ENCODE peak calls at places on chromosome 9, in four cellular contexts. One of them, this sample, is unnamed.
A peak's percentile ranks its signal among the peaks of the same experiment; 100 is the strongest.

GRCh38 chr9:101625871-101626270 is 31.1 kb upstream of the PPP3R2 start:
- DNase-seq in IMR-90: peak; percentile 3
- DNase-seq in K562: no peak
- DNase-seq in endothelial cell of umbilical vein: no peak
- DNase-seq in this sample: no peak

GRCh38 chr9:34592895-34593601 is 3.5 kb upstream of the CNTFR start:
- DNase-seq in IMR-90: no peak
- DNase-seq in K562: no peak
- DNase-seq in endothelial cell of umbilical vein: no peak
- DNase-seq in this sample: no peak

GRCh38 chr9:5072871-5073270 is 87.8 kb downstream of the JAK2 start:
- DNase-seq in IMR-90: no peak
- DNase-seq in K562: no peak
- DNase-seq in endothelial cell of umbilical vein: no peak
- DNase-seq in this sample: no peak

GRCh38 chr9:91119147-91119546 is 242.6 kb downstream of the AUH start:
- DNase-seq in IMR-90: peak; percentile 77
- DNase-seq in K562: no peak
- DNase-seq in endothelial cell of umbilical vein: no peak
- DNase-seq in this sample: peak; percentile 63

GRCh38 chr9:123957168-123957721 is 27.3 kb upstream of the DENND1A start:
- DNase-seq in IMR-90: no peak
- DNase-seq in K562: no peak
- DNase-seq in endothelial cell of umbilical vein: no peak
- DNase-seq in this sample: no peak

GRCh38 chr9:111715471-111715870 is 54.1 kb downstream of the GNG10 start:
- DNase-seq in IMR-90: peak; percentile 1
- DNase-seq in K562: no peak
- DNase-seq in endothelial cell of umbilical vein: no peak
- DNase-seq in this sample: no peak

GRCh38 chr9:132755096-132755495 is 84.8 kb downstream of the GTF3C4 start:
- DNase-seq in IMR-90: no peak
- DNase-seq in K562: no peak
- DNase-seq in endothelial cell of umbilical vein: no peak
- DNase-seq in this sample: no peak

GRCh38 chr9:130030821-130031481 is 12.0 kb downstream of the FNBP1 start:
- DNase-seq in IMR-90: no peak
- DNase-seq in K562: no peak
- DNase-seq in endothelial cell of umbilical vein: no peak
- DNase-seq in this sample: no peak

GRCh38 chr9:128554155-128554862 is 1.9 kb downstream of the SPTAN1 start:
- DNase-seq in IMR-90: peak; percentile 93
- DNase-seq in K562: peak; percentile 54
- DNase-seq in endothelial cell of umbilical vein: peak; percentile 64
- DNase-seq in this sample: no peak

DNA sequence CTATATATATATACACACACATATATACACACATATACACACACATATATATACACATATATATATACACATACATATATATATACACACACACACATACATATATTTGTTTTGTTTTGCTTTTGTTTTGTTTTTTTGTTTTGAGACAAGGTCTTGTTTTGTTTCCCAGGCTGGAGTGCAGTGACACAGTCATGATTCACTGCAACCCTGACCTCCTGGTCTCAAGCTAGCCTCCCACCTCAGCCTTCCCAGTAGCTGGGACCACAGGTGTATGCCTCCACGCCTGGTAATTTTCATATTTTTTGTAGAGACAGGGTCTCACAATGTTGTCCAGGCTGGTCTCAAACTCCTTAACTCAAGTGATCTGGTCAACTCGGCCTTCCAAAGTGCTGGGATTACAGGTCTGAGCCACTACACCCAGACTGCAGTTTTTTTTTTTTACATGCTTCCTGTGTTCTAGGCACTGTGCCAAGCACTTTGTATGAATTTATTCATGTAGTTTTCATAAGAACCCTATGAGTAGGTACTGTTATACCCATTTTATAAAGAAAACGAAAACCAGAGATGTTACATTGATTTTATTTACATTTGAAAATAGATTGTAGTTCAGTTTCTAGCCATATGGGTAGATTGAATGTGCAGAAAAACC is 120.7 kb downstream of the PBX3 start:
- DNase-seq in IMR-90: peak; percentile 44
- DNase-seq in K562: no peak
- DNase-seq in endothelial cell of umbilical vein: peak; percentile 83
- DNase-seq in this sample: no peak
- H3K9me1 ChIP-seq in IMR-90: peaks cover 8% of the 10 kb centered on the region
- H3K9me1 ChIP-seq in K562: no peaks in the 10 kb centered on the region
- H3K9me1 ChIP-seq in endothelial cell of umbilical vein: no peaks in the 10 kb centered on the region
- H3K9me1 ChIP-seq in this sample: no peaks in the 10 kb centered on the region

GRCh38 chr9:94586814-94587213 is 6.8 kb downstream of the FBP2 start:
- DNase-seq in IMR-90: peak; percentile 36
- DNase-seq in K562: no peak
- DNase-seq in endothelial cell of umbilical vein: no peak
- DNase-seq in this sample: no peak

GRCh38 chr9:94584555-94584954 is 9.1 kb downstream of the FBP2 start:
- DNase-seq in IMR-90: no peak
- DNase-seq in K562: no peak
- DNase-seq in endothelial cell of umbilical vein: no peak
- DNase-seq in this sample: no peak

GRCh38 chr9:94588681-94589080 is 4.9 kb downstream of the FBP2 start:
- DNase-seq in IMR-90: no peak
- DNase-seq in K562: no peak
- DNase-seq in endothelial cell of umbilical vein: no peak
- DNase-seq in this sample: no peak

GRCh38 chr9:94581711-94582110 is 11.9 kb downstream of the FBP2 start:
- DNase-seq in IMR-90: no peak
- DNase-seq in K562: no peak
- DNase-seq in endothelial cell of umbilical vein: no peak
- DNase-seq in this sample: no peak

DNA sequence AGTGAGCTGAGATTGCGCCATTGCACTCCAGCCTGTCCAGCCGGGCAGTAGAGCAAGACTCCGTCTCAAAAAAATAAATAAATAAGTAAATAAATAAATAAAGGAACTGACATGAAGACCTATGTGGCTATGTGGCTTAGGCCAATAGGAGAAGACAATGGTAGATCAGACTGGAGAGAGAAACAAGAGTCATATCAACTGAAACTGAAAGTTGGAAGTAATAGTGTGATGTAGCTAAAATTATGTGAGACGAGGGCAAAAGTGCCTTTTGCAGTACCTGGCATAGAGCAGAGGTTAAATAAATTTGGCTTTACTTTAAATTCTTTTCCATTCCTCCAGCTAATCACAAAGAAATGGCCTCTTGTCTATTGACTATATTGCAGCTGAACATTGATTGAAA is 7.3 kb downstream of the FBP2 start:
- DNase-seq in IMR-90: no peak
- DNase-seq in K562: no peak
- DNase-seq in endothelial cell of umbilical vein: no peak
- DNase-seq in this sample: no peak
- H3K9me1 ChIP-seq in IMR-90: no peaks in the 10 kb centered on the region
- H3K9me1 ChIP-seq in K562: no peaks in the 10 kb centered on the region
- H3K9me1 ChIP-seq in endothelial cell of umbilical vein: no peaks in the 10 kb centered on the region
- H3K9me1 ChIP-seq in this sample: no peaks in the 10 kb centered on the region

DNA sequence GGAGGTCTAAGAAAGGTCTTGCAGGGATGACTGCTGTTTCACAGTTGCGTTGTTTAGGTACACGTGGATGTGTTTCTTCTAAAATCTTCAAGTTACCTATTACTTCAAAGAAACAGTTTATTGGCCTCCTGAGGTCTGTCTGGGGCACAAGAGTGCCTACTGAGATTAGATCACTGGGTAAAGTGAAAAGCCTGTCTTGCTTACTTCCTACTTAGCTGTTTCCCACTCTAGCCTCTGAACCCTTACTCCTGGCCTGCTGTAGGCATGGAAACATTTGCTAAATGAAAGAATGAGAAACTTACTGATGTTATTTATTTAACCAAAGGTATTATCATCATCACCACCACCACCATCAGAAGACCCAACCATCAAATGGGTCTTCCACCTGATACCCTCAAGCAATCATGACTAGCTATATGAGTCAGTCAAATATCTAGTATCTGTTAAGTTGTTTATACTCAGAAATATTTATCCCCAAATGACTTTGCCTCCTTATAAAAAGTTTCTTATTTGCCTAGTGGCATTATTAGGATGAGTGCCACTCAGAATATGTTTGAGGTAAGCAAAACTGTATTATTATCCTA is 92.5 kb downstream of the ELAVL2 start:
- DNase-seq in IMR-90: no peak
- DNase-seq in K562: no peak
- DNase-seq in endothelial cell of umbilical vein: no peak
- DNase-seq in this sample: no peak
- H3K9me1 ChIP-seq in IMR-90: no peaks in the 10 kb centered on the region
- H3K9me1 ChIP-seq in K562: no peaks in the 10 kb centered on the region
- H3K9me1 ChIP-seq in endothelial cell of umbilical vein: no peaks in the 10 kb centered on the region
- H3K9me1 ChIP-seq in this sample: no peaks in the 10 kb centered on the region

GRCh38 chr9:84238652-84239051 is 101.9 kb downstream of the SLC28A3 start:
- DNase-seq in IMR-90: no peak
- DNase-seq in K562: peak; percentile 6
- DNase-seq in endothelial cell of umbilical vein: no peak
- DNase-seq in this sample: peak; percentile 13
- H3K9me1 ChIP-seq in IMR-90: no peaks in the 10 kb centered on the region
- H3K9me1 ChIP-seq in K562: no peaks in the 10 kb centered on the region
- H3K9me1 ChIP-seq in endothelial cell of umbilical vein: no peaks in the 10 kb centered on the region
- H3K9me1 ChIP-seq in this sample: no peaks in the 10 kb centered on the region

GRCh38 chr9:86601697-86602096 is 247.5 kb upstream of the TUT7 start:
- DNase-seq in IMR-90: peak; percentile 50
- DNase-seq in K562: no peak
- DNase-seq in endothelial cell of umbilical vein: no peak
- DNase-seq in this sample: no peak

GRCh38 chr9:86600291-86600690 is 246.1 kb upstream of the TUT7 start:
- DNase-seq in IMR-90: peak; percentile 58
- DNase-seq in K562: no peak
- DNase-seq in endothelial cell of umbilical vein: no peak
- DNase-seq in this sample: peak; percentile 62

GRCh38 chr9:86599565-86599964 is 245.4 kb upstream of the TUT7 start:
- DNase-seq in IMR-90: no peak
- DNase-seq in K562: no peak
- DNase-seq in endothelial cell of umbilical vein: no peak
- DNase-seq in this sample: no peak

GRCh38 chr9:86602715-86603114 is 248.5 kb upstream of the TUT7 start:
- DNase-seq in IMR-90: no peak
- DNase-seq in K562: no peak
- DNase-seq in endothelial cell of umbilical vein: no peak
- DNase-seq in this sample: no peak

GRCh38 chr9:86600977-86601376 is 246.8 kb upstream of the TUT7 start:
- DNase-seq in IMR-90: no peak
- DNase-seq in K562: no peak
- DNase-seq in endothelial cell of umbilical vein: no peak
- DNase-seq in this sample: no peak
- H3K9me1 ChIP-seq in IMR-90: no peaks in the 10 kb centered on the region
- H3K9me1 ChIP-seq in K562: no peaks in the 10 kb centered on the region
- H3K9me1 ChIP-seq in endothelial cell of umbilical vein: no peaks in the 10 kb centered on the region
- H3K9me1 ChIP-seq in this sample: no peaks in the 10 kb centered on the region

GRCh38 chr9:134539613-134540012 is 102.0 kb upstream of the COL5A1 start:
- DNase-seq in IMR-90: peak; percentile 20
- DNase-seq in K562: no peak
- DNase-seq in endothelial cell of umbilical vein: no peak
- DNase-seq in this sample: no peak
- H3K9me1 ChIP-seq in IMR-90: peaks cover 11% of the 10 kb centered on the region
- H3K9me1 ChIP-seq in K562: no peaks in the 10 kb centered on the region
- H3K9me1 ChIP-seq in endothelial cell of umbilical vein: no peaks in the 10 kb centered on the region
- H3K9me1 ChIP-seq in this sample: no peaks in the 10 kb centered on the region

DNA sequence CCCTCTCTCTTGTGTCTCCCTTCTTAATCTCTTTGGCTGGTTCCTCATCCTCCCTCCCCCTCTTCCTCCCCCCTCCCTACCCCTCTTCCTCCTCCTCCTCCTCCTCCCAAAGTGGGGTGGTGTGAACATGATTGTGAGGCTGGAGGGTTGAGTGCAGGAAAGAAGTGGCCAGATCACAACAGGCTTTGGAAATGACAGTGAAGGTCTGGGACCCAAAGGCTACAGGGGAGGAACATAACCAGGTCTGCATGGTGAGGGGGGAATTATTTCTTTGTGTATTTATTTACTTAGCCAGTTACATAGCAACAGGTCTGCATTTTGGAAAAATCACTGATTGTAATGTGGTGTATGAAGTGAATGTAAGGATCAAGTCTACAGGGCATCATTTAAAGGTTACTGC is 27.9 kb upstream of the ECM2 start:
- DNase-seq in IMR-90: no peak
- DNase-seq in K562: no peak
- DNase-seq in endothelial cell of umbilical vein: no peak
- DNase-seq in this sample: no peak
- H3K9me1 ChIP-seq in IMR-90: peaks cover 5% of the 10 kb centered on the region
- H3K9me1 ChIP-seq in K562: no peaks in the 10 kb centered on the region
- H3K9me1 ChIP-seq in endothelial cell of umbilical vein: no peaks in the 10 kb centered on the region
- H3K9me1 ChIP-seq in this sample: no peaks in the 10 kb centered on the region

GRCh38 chr9:127170652-127171051 is 48.2 kb upstream of the ANGPTL2 start:
- DNase-seq in IMR-90: no peak
- DNase-seq in K562: no peak
- DNase-seq in endothelial cell of umbilical vein: no peak
- DNase-seq in this sample: no peak
- H3K9me1 ChIP-seq in IMR-90: peaks cover 3% of the 10 kb centered on the region
- H3K9me1 ChIP-seq in K562: no peaks in the 10 kb centered on the region
- H3K9me1 ChIP-seq in endothelial cell of umbilical vein: no peaks in the 10 kb centered on the region
- H3K9me1 ChIP-seq in this sample: no peaks in the 10 kb centered on the region

DNA sequence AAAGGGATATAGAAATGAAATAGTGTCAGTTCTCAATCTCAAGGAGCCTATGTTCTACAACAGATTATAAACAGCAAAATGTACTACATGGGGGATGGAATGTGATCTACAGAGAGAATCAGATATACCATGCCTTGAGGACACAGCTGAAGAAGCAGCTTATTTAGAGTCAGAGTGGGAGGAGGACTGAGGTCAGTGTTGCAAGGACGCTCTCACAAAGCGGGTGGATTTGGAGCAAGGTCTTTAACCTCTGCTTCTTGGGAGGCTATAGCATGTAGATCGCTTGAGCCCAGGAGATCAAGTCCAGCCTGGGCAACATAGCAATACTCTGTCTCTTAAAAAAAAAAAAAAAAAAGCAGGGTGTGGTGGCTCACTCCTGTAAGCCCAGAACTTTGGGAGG is 32.8 kb upstream of the PLIN2 start:
- DNase-seq in IMR-90: no peak
- DNase-seq in K562: no peak
- DNase-seq in endothelial cell of umbilical vein: no peak
- DNase-seq in this sample: no peak
- H3K9me1 ChIP-seq in IMR-90: peaks cover 15% of the 10 kb centered on the region
- H3K9me1 ChIP-seq in K562: no peaks in the 10 kb centered on the region
- H3K9me1 ChIP-seq in endothelial cell of umbilical vein: no peaks in the 10 kb centered on the region
- H3K9me1 ChIP-seq in this sample: no peaks in the 10 kb centered on the region

GRCh38 chr9:14298607-14299022 is 15.3 kb downstream of the NFIB start:
- DNase-seq in IMR-90: no peak
- DNase-seq in K562: no peak
- DNase-seq in endothelial cell of umbilical vein: peak; percentile 68
- DNase-seq in this sample: no peak

GRCh38 chr9:14292181-14292773 is 21.7 kb downstream of the NFIB start:
- DNase-seq in IMR-90: no peak
- DNase-seq in K562: no peak
- DNase-seq in endothelial cell of umbilical vein: no peak
- DNase-seq in this sample: no peak

GRCh38 chr9:14293801-14294200 is 20.1 kb downstream of the NFIB start:
- DNase-seq in IMR-90: no peak
- DNase-seq in K562: no peak
- DNase-seq in endothelial cell of umbilical vein: no peak
- DNase-seq in this sample: no peak

GRCh38 chr9:14296462-14296861 is 17.5 kb downstream of the NFIB start:
- DNase-seq in IMR-90: no peak
- DNase-seq in K562: no peak
- DNase-seq in endothelial cell of umbilical vein: no peak
- DNase-seq in this sample: no peak

GRCh38 chr9:14294659-14295058 is 19.3 kb downstream of the NFIB start:
- DNase-seq in IMR-90: no peak
- DNase-seq in K562: no peak
- DNase-seq in endothelial cell of umbilical vein: no peak
- DNase-seq in this sample: no peak
- H3K9me1 ChIP-seq in IMR-90: no peaks in the 10 kb centered on the region
- H3K9me1 ChIP-seq in K562: no peaks in the 10 kb centered on the region
- H3K9me1 ChIP-seq in endothelial cell of umbilical vein: no peaks in the 10 kb centered on the region
- H3K9me1 ChIP-seq in this sample: no peaks in the 10 kb centered on the region

This sample was measured in keratinocyte.